ENCODE peak calls at places on chromosome 4, in five cellular contexts. One of them, this sample, is unnamed.

GRCh38 chr4:36230523-36230922 is 13.8 kb downstream of the ARAP2 start:
- DNase-seq in GM23248: no peak
- DNase-seq in H1: no peak
- DNase-seq in AG08395: no peak
- DNase-seq in T-helper 17 cell: no peak
- DNase-seq in this sample: no peak

GRCh38 chr4:55547461-55547770 is 707 bp upstream of the CLOCK start:
- DNase-seq in H1: no peak
- DNase-seq in T-helper 17 cell: no peak
- DNase-seq in GM23248: no peak
- DNase-seq in AG08395: no peak
- DNase-seq in this sample: no peak

GRCh38 chr4:52019941-52020657 is at the start of gene LRRC66:
- DNase-seq in AG08395: no peak
- DNase-seq in T-helper 17 cell: no peak
- DNase-seq in H1: no peak
- DNase-seq in GM23248: peak
- DNase-seq in this sample: no peak

GRCh38 chr4:109406337-109406931 is 27.2 kb upstream of the SEC24B start:
- DNase-seq in GM23248: peak
- DNase-seq in H1: no peak
- DNase-seq in AG08395: peak
- DNase-seq in T-helper 17 cell: no peak
- DNase-seq in this sample: no peak

GRCh38 chr4:156924774-156925173 is 46.8 kb downstream of the PDGFC start:
- DNase-seq in AG08395: no peak
- DNase-seq in T-helper 17 cell: no peak
- DNase-seq in GM23248: no peak
- DNase-seq in H1: no peak
- DNase-seq in this sample: no peak

GRCh38 chr4:176902710-176903323 is 110.1 kb upstream of the VEGFC start:
- DNase-seq in T-helper 17 cell: no peak
- DNase-seq in AG08395: peak
- DNase-seq in GM23248: peak
- DNase-seq in H1: no peak
- DNase-seq in this sample: no peak

GRCh38 chr4:145440292-145441007 is 41.2 kb upstream of the SMAD1 start:
- DNase-seq in GM23248: no peak
- DNase-seq in H1: no peak
- DNase-seq in T-helper 17 cell: no peak
- DNase-seq in AG08395: no peak
- DNase-seq in this sample: no peak

GRCh38 chr4:545612-546011 is 30.5 kb downstream of the TMEM271 start:
- DNase-seq in AG08395: no peak
- DNase-seq in T-helper 17 cell: no peak
- DNase-seq in H1: no peak
- DNase-seq in GM23248: no peak
- DNase-seq in this sample: no peak

GRCh38 chr4:182556576-182556975 is 313.4 kb downstream of the TENM3 start:
- DNase-seq in H1: no peak
- DNase-seq in T-helper 17 cell: no peak
- DNase-seq in AG08395: no peak
- DNase-seq in GM23248: no peak
- DNase-seq in this sample: no peak

GRCh38 chr4:163249042-163249441 is 82.4 kb upstream of the NAF1 start:
- DNase-seq in H1: no peak
- DNase-seq in T-helper 17 cell: no peak
- DNase-seq in AG08395: no peak
- DNase-seq in GM23248: no peak
- DNase-seq in this sample: no peak

GRCh38 chr4:4477796-4478195 is 64.1 kb downstream of the STX18 start:
- DNase-seq in H1: no peak
- DNase-seq in T-helper 17 cell: no peak
- DNase-seq in GM23248: no peak
- DNase-seq in AG08395: no peak
- DNase-seq in this sample: no peak

GRCh38 chr4:145507636-145508035 is 26.0 kb downstream of the SMAD1 start:
- DNase-seq in GM23248: peak
- DNase-seq in H1: no peak
- DNase-seq in T-helper 17 cell: no peak
- DNase-seq in AG08395: no peak
- DNase-seq in this sample: no peak

GRCh38 chr4:36243355-36244256 is 708 bp downstream of the ARAP2 start:
- DNase-seq in T-helper 17 cell: peak
- DNase-seq in GM23248: peak
- DNase-seq in AG08395: no peak
- DNase-seq in H1: peak
- DNase-seq in this sample: no peak

GRCh38 chr4:110503588-110504435 is 27.9 kb downstream of the ENPEP start:
- DNase-seq in T-helper 17 cell: no peak
- DNase-seq in H1: no peak
- DNase-seq in GM23248: peak
- DNase-seq in AG08395: no peak
- DNase-seq in this sample: no peak

GRCh38 chr4:54359919-54360650 is 131.0 kb downstream of the PDGFRA start:
- DNase-seq in GM23248: no peak
- DNase-seq in H1: no peak
- DNase-seq in T-helper 17 cell: no peak
- DNase-seq in AG08395: no peak
- DNase-seq in this sample: no peak

GRCh38 chr4:103046416-103047290 is 27.1 kb upstream of the SLC9B1 start:
- DNase-seq in T-helper 17 cell: peak
- DNase-seq in H1: no peak
- DNase-seq in AG08395: peak
- DNase-seq in GM23248: peak
- DNase-seq in this sample: no peak

GRCh38 chr4:12118651-12119213 is 690.0 kb upstream of the HS3ST1 start:
- DNase-seq in T-helper 17 cell: no peak
- DNase-seq in AG08395: no peak
- DNase-seq in H1: no peak
- DNase-seq in GM23248: no peak
- DNase-seq in this sample: no peak

GRCh38 chr4:16264798-16265197 is 38.5 kb upstream of the TAPT1 start:
- DNase-seq in GM23248: peak
- DNase-seq in T-helper 17 cell: no peak
- DNase-seq in AG08395: peak
- DNase-seq in H1: no peak
- DNase-seq in this sample: no peak

GRCh38 chr4:152243890-152244595 is 291.8 kb downstream of the FBXW7 start:
- DNase-seq in GM23248: peak
- DNase-seq in H1: no peak
- DNase-seq in T-helper 17 cell: no peak
- DNase-seq in AG08395: peak
- DNase-seq in this sample: peak